ENCODE peak calls at places on chromosomes 11 and 22, in six cellular contexts. I, S, Q, U, P and G are unnamed samples.

GRCh38 chr11:118917488-118918127 is 8.1 kb downstream of the BCL9L start:
- DNase-seq in P (peak), Q (no peak), S (no peak), U (no peak), I (no peak), G (peak)

GRCh38 chr11:47964546-47964945 is 15.8 kb upstream of the PTPRJ start:
- DNase-seq in S (no peak), Q (no peak), I (no peak), U (no peak), P (no peak), G (no peak)

GRCh38 chr11:120186408-120186798 is 24.4 kb upstream of the OAF start:
- DNase-seq in S (no peak), P (no peak), I (no peak), Q (no peak), U (no peak), G (no peak)

GRCh38 chr11:36426226-36426848 is 83.7 kb downstream of the TRAF6 start:
- DNase-seq in P (no peak), S (no peak), I (no peak), U (no peak), Q (no peak), G (no peak)

GRCh38 chr22:31734512-31734911 is 15.4 kb downstream of the PRR14L start:
- DNase-seq in S (no peak), P (peak), I (no peak), Q (no peak), U (no peak), G (no peak)

GRCh38 chr22:44575344-44576268 is 77.6 kb upstream of the RTL6 start:
- DNase-seq in S (no peak), Q (no peak), P (no peak), I (no peak), U (no peak), G (peak)

GRCh38 chr22:41479671-41480396 is 10.9 kb downstream of the ACO2 start:
- DNase-seq in S (no peak), Q (no peak), I (no peak), U (no peak), P (no peak), G (no peak)

GRCh38 chr11:101706541-101706940 is 122.7 kb upstream of the TRPC6 start:
- DNase-seq in I (peak), P (no peak), S (no peak), U (no peak), Q (no peak), G (no peak)

GRCh38 chr22:45626198-45626651 is 45.4 kb upstream of the ATXN10 start:
- DNase-seq in I (peak), S (no peak), U (peak), P (peak), Q (no peak), G (no peak)

GRCh38 chr11:63567044-63567840 is 4.1 kb upstream of the PLAAT2 start:
- DNase-seq in S (peak), Q (peak), U (peak), P (peak), I (peak), G (peak)

GRCh38 chr11:107182983-107183382 is 164.7 kb upstream of the GUCY1A2 start:
- DNase-seq in P (no peak), U (no peak), S (no peak), I (no peak), Q (no peak), G (no peak)

GRCh38 chr11:67033661-67034166 is 10.8 kb downstream of the SYT12 start:
- DNase-seq in P (no peak), S (no peak), U (no peak), Q (no peak), I (no peak), G (peak)

GRCh38 chr11:87970762-87971161 is 204.5 kb downstream of the RAB38 start:
- DNase-seq in I (no peak), S (no peak), Q (no peak), U (no peak), P (no peak), G (no peak)

GRCh38 chr11:126113012-126113411 is 50.3 kb upstream of the CDON start:
- DNase-seq in I (no peak), Q (no peak), U (no peak), P (no peak), S (no peak), G (no peak)

GRCh38 chr11:64348611-64349387 is 8.8 kb downstream of the CCDC88B start:
- DNase-seq in Q (no peak), U (no peak), I (no peak), P (peak), S (no peak), G (peak)

GRCh38 chr11:39432929-39433328 is 2026.5 kb downstream of the LRRC4C start:
- DNase-seq in U (no peak), I (no peak), S (no peak), Q (no peak), P (no peak), G (no peak)

GRCh38 chr11:97814325-97814959 is 1206.3 kb upstream of the CNTN5 start:
- DNase-seq in P (no peak), Q (no peak), S (peak), U (no peak), I (no peak), G (no peak)

GRCh38 chr11:63719987-63720386 is 38.7 kb downstream of the RTN3 start:
- DNase-seq in U (no peak), Q (no peak), I (no peak), P (no peak), S (no peak), G (no peak)

GRCh38 chr11:74971424-74971823 is 17.3 kb upstream of the NEU3 start:
- DNase-seq in U (no peak), I (no peak), Q (no peak), S (no peak), P (no peak), G (no peak)

GRCh38 chr11:118921929-118922744 is 3.6 kb downstream of the BCL9L start:
- DNase-seq in P (peak), S (peak), Q (no peak), U (peak), I (no peak), G (no peak)

GRCh38 chr11:8531982-8532381 is 62.0 kb downstream of the STK33 start:
- DNase-seq in S (no peak), U (no peak), P (no peak), Q (no peak), I (no peak), G (no peak)

GRCh38 chr11:78420796-78421209 is 3.2 kb upstream of the GAB2 start:
- DNase-seq in P (no peak), S (peak), U (no peak), I (no peak), Q (no peak), G (peak)

GRCh38 chr11:105189586-105189985 is 50.0 kb upstream of the CARD18 start:
- DNase-seq in S (no peak), Q (no peak), I (no peak), P (no peak), U (no peak), G (peak)

GRCh38 chr11:91305402-91305801 is 919.2 kb upstream of the FAT3 start:
- DNase-seq in S (no peak), Q (no peak), I (no peak), P (no peak), U (no peak), G (no peak)

GRCh38 chr11:68331338-68331947 is 19.1 kb downstream of the LRP5 start:
- DNase-seq in U (no peak), I (no peak), P (peak), S (peak), Q (no peak), G (no peak)

GRCh38 chr11:119741369-119742262 is 12.6 kb upstream of the NECTIN1 start:
- DNase-seq in S (peak), P (peak), Q (no peak), U (peak), I (peak), G (peak)

GRCh38 chr11:61793084-61793828 is 545 bp downstream of the FEN1 start:
- DNase-seq in U (no peak), Q (no peak), I (peak), P (peak), S (no peak), G (peak)

GRCh38 chr22:36619797-36620390 is 83.7 kb downstream of the CACNG2 start:
- DNase-seq in U (no peak), S (no peak), P (no peak), I (no peak), Q (no peak), G (no peak)

GRCh38 chr11:15170170-15170569 is 55.4 kb downstream of the INSC start:
- DNase-seq in P (peak), I (no peak), S (no peak), U (no peak), Q (no peak), G (no peak)

GRCh38 chr11:131677832-131678470 is 307.5 kb downstream of the NTM start:
- DNase-seq in P (no peak), U (no peak), I (no peak), S (no peak), Q (no peak), G (no peak)

GRCh38 chr22:40486962-40487602 is 116.7 kb downstream of the SGSM3 start:
- DNase-seq in S (no peak), Q (no peak), I (no peak), U (no peak), P (no peak), G (no peak)

GRCh38 chr11:120649316-120649715 is 137.8 kb downstream of the GRIK4 start:
- DNase-seq in U (no peak), P (no peak), S (no peak), Q (no peak), I (no peak), G (no peak)

GRCh38 chr22:23655891-23656475 is 23.9 kb upstream of the DRICH1 start:
- DNase-seq in I (no peak), Q (no peak), S (no peak), P (no peak), U (no peak), G (no peak)

GRCh38 chr11:96001037-96001436 is 77.1 kb upstream of the MTMR2 start:
- DNase-seq in S (no peak), U (no peak), P (no peak), Q (no peak), I (no peak), G (no peak)

GRCh38 chr11:17496406-17496805 is 19.8 kb upstream of the ABCC8 start:
- DNase-seq in P (no peak), S (peak), U (no peak), Q (no peak), I (no peak), G (no peak)

GRCh38 chr22:38741166-38741565 is 14.6 kb downstream of the SUN2 start:
- DNase-seq in I (no peak), P (no peak), U (no peak), S (no peak), Q (no peak), G (no peak)

GRCh38 chr22:38741576-38741975 is 14.2 kb downstream of the SUN2 start:
- DNase-seq in U (no peak), S (no peak), Q (no peak), P (no peak), I (no peak), G (no peak)

GRCh38 chr22:38739300-38740055 is 16.3 kb downstream of the SUN2 start:
- DNase-seq in I (no peak), Q (no peak), U (no peak), P (no peak), S (no peak), G (no peak)

GRCh38 chr22:38740116-38740723 is 15.6 kb downstream of the SUN2 start:
- DNase-seq in U (no peak), S (no peak), Q (no peak), I (no peak), P (no peak), G (no peak)

GRCh38 chr22:38740754-38741153 is 15.0 kb downstream of the SUN2 start:
- DNase-seq in S (no peak), P (no peak), U (no peak), I (no peak), Q (no peak), G (no peak)
- TF ChIP-seq MYC in S (no peak), P (no peak), U (no peak), I (no peak), Q (no peak), G (no peak)

GRCh38 chr11:111834432-111835163 is 36.8 kb downstream of the ALG9 start:
- DNase-seq in I (no peak), U (no peak), P (no peak), Q (no peak), S (no peak), G (no peak)
- TF ChIP-seq MYC in I (no peak), U (no peak), P (no peak), Q (no peak), S (no peak), G (no peak)

DNA sequence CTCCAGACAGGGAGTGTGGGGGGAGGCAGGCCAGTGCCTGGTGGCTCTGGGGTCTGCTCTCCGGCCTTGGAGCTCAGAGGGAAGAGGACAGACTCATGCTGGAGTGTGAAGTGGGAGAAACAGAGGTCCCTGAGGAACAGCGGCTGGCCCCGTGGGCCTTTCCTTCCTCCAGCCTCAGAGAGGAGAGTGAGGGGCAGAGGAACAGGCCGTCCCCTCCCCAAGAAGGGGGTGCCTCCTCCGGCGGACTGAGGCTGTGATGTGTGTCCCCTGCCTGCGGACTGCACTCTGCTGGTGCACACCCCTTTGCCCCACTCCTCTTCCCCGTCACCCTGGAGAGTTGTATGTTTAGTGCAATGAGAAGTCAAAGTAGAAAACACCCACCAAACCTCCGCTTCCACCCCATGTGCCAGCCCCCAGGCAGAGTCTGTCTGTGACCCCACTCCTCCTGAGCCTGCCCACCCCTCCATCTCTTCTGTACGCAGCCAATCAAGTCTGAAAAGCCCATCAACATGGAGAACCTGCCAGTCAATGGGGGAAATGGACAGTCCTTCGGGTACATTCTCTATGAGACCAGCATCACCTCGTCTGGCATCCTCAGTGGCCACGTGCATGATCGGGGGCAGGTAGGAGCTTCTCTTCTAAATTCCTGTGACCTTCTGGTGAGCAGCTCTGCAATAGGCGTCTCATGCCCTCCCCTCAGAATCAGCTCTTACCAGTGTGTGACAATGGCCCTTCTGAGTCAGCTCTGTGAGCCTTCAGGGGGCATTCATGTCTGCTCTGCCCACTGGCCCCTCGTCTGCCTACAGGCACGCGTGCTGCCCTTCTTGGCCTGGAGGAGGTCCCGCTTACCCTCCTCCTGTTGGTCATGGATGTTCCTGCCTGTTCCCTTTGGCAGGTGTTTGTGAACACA is 39.0 kb downstream of the GLB1L2 start:
- DNase-seq in P (no peak), U (no peak), I (no peak), Q (no peak), S (no peak), G (no peak)
- TF ChIP-seq MYC in P (no peak), U (no peak), I (no peak), Q (no peak), S (no peak), G (no peak)

GRCh38 chr11:12069053-12069676 is 41.2 kb upstream of the MICAL2 start:
- DNase-seq in U (peak), Q (no peak), P (peak), I (no peak), S (no peak), G (no peak)
- TF ChIP-seq MYC in U (no peak), Q (no peak), P (peak), I (no peak), S (no peak), G (no peak)

GRCh38 chr11:26230021-26230420 is 101.9 kb upstream of the ANO3 start:
- DNase-seq in U (no peak), S (peak), P (no peak), Q (no peak), I (no peak), G (no peak)

GRCh38 chr11:26227311-26227710 is 104.6 kb upstream of the ANO3 start:
- DNase-seq in Q (peak), I (peak), U (no peak), P (peak), S (peak), G (peak)

GRCh38 chr11:26229270-26229669 is 102.7 kb upstream of the ANO3 start:
- DNase-seq in U (no peak), S (peak), P (no peak), Q (no peak), I (no peak), G (no peak)

GRCh38 chr11:26227883-26228502 is 103.9 kb upstream of the ANO3 start:
- DNase-seq in P (no peak), U (no peak), S (no peak), Q (no peak), I (no peak), G (no peak)

DNA sequence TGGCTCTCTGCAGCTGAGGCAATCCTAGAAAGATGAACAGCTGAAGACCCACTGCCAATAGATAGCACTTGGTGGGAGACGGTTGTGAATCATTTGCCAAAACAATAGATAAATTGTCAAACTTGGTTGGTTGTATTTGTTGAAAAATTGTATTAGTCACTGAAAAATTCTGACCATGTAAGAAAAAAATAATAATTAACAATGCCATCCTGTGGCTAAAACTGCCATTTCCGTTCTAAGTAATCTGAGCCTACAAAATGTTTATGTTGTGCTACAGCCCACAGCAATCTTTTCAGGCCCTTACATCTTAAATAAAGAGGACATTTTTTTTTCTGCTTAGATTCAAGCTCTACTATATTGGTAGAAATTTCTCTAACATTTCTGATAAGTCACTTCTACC is 103.2 kb upstream of the ANO3 start:
- DNase-seq in I (no peak), Q (no peak), S (peak), U (no peak), P (no peak), G (no peak)
- TF ChIP-seq MYC in I (no peak), Q (no peak), S (no peak), U (no peak), P (no peak), G (no peak)

DNA sequence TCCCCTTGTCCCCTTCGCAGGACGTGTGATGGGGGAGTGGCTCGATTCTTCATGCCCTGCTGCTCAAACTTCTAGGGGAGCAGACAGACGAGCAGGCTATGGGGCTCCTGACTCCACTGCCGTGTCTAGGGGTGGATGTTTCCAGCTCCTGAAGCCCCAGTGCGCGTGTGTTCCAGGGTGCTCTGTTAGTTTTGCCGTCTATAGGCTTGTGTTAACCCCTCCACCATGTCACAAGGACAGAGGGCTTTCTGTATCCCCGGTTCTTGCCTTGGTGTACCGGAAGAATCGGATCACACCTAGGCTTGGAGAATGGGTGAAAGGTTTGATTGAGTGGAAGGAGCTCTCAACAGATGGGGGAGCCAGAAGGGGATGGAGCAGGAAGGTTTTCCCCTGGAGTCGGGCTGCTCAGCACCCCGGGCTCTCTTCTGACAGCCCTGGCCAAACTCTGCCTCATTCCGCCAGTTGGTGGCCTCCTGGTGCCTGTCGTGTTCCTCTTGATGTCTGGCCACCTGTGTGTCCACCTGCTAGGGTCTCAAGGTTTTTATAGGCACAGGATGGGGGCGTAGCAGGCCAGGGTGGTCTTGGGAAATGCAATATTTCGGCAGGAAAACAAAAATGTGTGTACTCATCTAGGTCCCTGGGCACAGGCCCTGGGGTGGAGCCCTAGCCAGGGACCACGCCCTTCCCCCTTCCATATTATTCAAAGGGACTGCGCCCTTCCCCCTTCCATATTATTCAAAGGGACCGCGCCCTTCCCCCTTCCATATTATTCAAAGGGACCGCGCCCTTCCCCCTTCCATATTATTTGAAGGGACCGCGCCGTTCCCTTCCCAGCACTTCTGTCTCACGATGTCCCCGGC is 810.5 kb downstream of the BRD1 start:
- DNase-seq in U (no peak), P (no peak), Q (no peak), S (no peak), I (no peak), G (no peak)
- TF ChIP-seq MYC in U (no peak), P (no peak), Q (no peak), S (no peak), I (no peak), G (no peak)